ENCODE peak calls at places on chromosomes 3 and 15, in eight cellular contexts. One of them, this sample, is unnamed.

GRCh38 chr3:65039754-65040210 is 352.0 kb upstream of the ADAMTS9 start:
- DNase-seq in upper lobe of left lung: no peak
- DNase-seq in GM12865: no peak
- DNase-seq in kidney epithelial cell: peak
- DNase-seq in PC-9: peak
- DNase-seq in type B pancreatic cell: no peak
- DNase-seq in endothelial cell: no peak
- DNase-seq in foreskin fibroblast: peak
- DNase-seq in this sample: no peak

GRCh38 chr3:14758893-14759292 is 59.9 kb upstream of the FGD5 start:
- DNase-seq in upper lobe of left lung: no peak
- DNase-seq in GM12865: no peak
- DNase-seq in kidney epithelial cell: no peak
- DNase-seq in PC-9: no peak
- DNase-seq in type B pancreatic cell: no peak
- DNase-seq in endothelial cell: no peak
- DNase-seq in foreskin fibroblast: no peak
- DNase-seq in this sample: no peak

GRCh38 chr3:170323371-170323770 is 34.1 kb upstream of the SKIL start:
- DNase-seq in upper lobe of left lung: no peak
- DNase-seq in GM12865: no peak
- DNase-seq in kidney epithelial cell: no peak
- DNase-seq in PC-9: no peak
- DNase-seq in type B pancreatic cell: no peak
- DNase-seq in endothelial cell: no peak
- DNase-seq in foreskin fibroblast: no peak
- DNase-seq in this sample: peak

GRCh38 chr3:101809178-101810022 is 30.4 kb downstream of the NXPE3 start:
- DNase-seq in upper lobe of left lung: no peak
- DNase-seq in GM12865: peak
- DNase-seq in kidney epithelial cell: no peak
- DNase-seq in PC-9: peak
- DNase-seq in type B pancreatic cell: no peak
- DNase-seq in endothelial cell: peak
- DNase-seq in foreskin fibroblast: peak
- DNase-seq in this sample: no peak

GRCh38 chr3:38227989-38228388 is 37.6 kb upstream of the SLC22A13 start:
- DNase-seq in upper lobe of left lung: no peak
- DNase-seq in GM12865: no peak
- DNase-seq in kidney epithelial cell: no peak
- DNase-seq in PC-9: no peak
- DNase-seq in type B pancreatic cell: no peak
- DNase-seq in endothelial cell: no peak
- DNase-seq in foreskin fibroblast: peak
- DNase-seq in this sample: no peak

GRCh38 chr3:8734137-8734878 is 706 bp downstream of the CAV3 start:
- DNase-seq in upper lobe of left lung: peak
- DNase-seq in GM12865: no peak
- DNase-seq in kidney epithelial cell: no peak
- DNase-seq in PC-9: peak
- DNase-seq in type B pancreatic cell: peak
- DNase-seq in endothelial cell: no peak
- DNase-seq in foreskin fibroblast: no peak
- DNase-seq in this sample: no peak

GRCh38 chr15:92494791-92495190 is 101.1 kb downstream of the ST8SIA2 start:
- DNase-seq in upper lobe of left lung: no peak
- DNase-seq in GM12865: no peak
- DNase-seq in kidney epithelial cell: no peak
- DNase-seq in PC-9: no peak
- DNase-seq in type B pancreatic cell: no peak
- DNase-seq in endothelial cell: no peak
- DNase-seq in foreskin fibroblast: no peak
- DNase-seq in this sample: no peak

GRCh38 chr3:120855665-120856437 is 52.2 kb upstream of the STXBP5L start:
- DNase-seq in upper lobe of left lung: peak
- DNase-seq in GM12865: no peak
- DNase-seq in kidney epithelial cell: peak
- DNase-seq in PC-9: no peak
- DNase-seq in type B pancreatic cell: no peak
- DNase-seq in endothelial cell: no peak
- DNase-seq in foreskin fibroblast: no peak
- DNase-seq in this sample: no peak

GRCh38 chr15:61344293-61344692 is 115.2 kb upstream of the RORA start:
- DNase-seq in upper lobe of left lung: no peak
- DNase-seq in GM12865: no peak
- DNase-seq in kidney epithelial cell: no peak
- DNase-seq in PC-9: no peak
- DNase-seq in type B pancreatic cell: no peak
- DNase-seq in endothelial cell: no peak
- DNase-seq in foreskin fibroblast: no peak
- DNase-seq in this sample: no peak

GRCh38 chr3:183490653-183491052 is 62.2 kb upstream of the MCF2L2 start:
- DNase-seq in upper lobe of left lung: no peak
- DNase-seq in GM12865: no peak
- DNase-seq in kidney epithelial cell: peak
- DNase-seq in PC-9: peak
- DNase-seq in type B pancreatic cell: peak
- DNase-seq in endothelial cell: peak
- DNase-seq in foreskin fibroblast: no peak
- DNase-seq in this sample: no peak

GRCh38 chr3:15324335-15324734 is 8.1 kb downstream of the SH3BP5 start:
- DNase-seq in upper lobe of left lung: no peak
- DNase-seq in GM12865: no peak
- DNase-seq in kidney epithelial cell: no peak
- DNase-seq in PC-9: no peak
- DNase-seq in type B pancreatic cell: no peak
- DNase-seq in endothelial cell: no peak
- DNase-seq in foreskin fibroblast: peak
- DNase-seq in this sample: no peak

GRCh38 chr15:26890988-26891387 is 24.1 kb downstream of the GABRA5 start:
- DNase-seq in upper lobe of left lung: no peak
- DNase-seq in GM12865: no peak
- DNase-seq in kidney epithelial cell: no peak
- DNase-seq in PC-9: no peak
- DNase-seq in type B pancreatic cell: no peak
- DNase-seq in endothelial cell: no peak
- DNase-seq in foreskin fibroblast: no peak
- DNase-seq in this sample: no peak

GRCh38 chr3:151306168-151306810 is 10.3 kb downstream of the GPR87 start:
- DNase-seq in upper lobe of left lung: no peak
- DNase-seq in GM12865: no peak
- DNase-seq in kidney epithelial cell: no peak
- DNase-seq in PC-9: no peak
- DNase-seq in type B pancreatic cell: no peak
- DNase-seq in endothelial cell: no peak
- DNase-seq in foreskin fibroblast: no peak
- DNase-seq in this sample: no peak

GRCh38 chr15:100947760-100948429 is 28.7 kb downstream of the LRRK1 start:
- DNase-seq in upper lobe of left lung: no peak
- DNase-seq in GM12865: peak
- DNase-seq in kidney epithelial cell: no peak
- DNase-seq in PC-9: no peak
- DNase-seq in type B pancreatic cell: no peak
- DNase-seq in endothelial cell: no peak
- DNase-seq in foreskin fibroblast: no peak
- DNase-seq in this sample: no peak

GRCh38 chr3:185750015-185750414 is 74.8 kb downstream of the IGF2BP2 start:
- DNase-seq in upper lobe of left lung: no peak
- DNase-seq in GM12865: no peak
- DNase-seq in kidney epithelial cell: no peak
- DNase-seq in PC-9: no peak
- DNase-seq in type B pancreatic cell: no peak
- DNase-seq in endothelial cell: no peak
- DNase-seq in foreskin fibroblast: no peak
- DNase-seq in this sample: no peak

GRCh38 chr15:75685195-75685594 is 27.5 kb downstream of the CSPG4 start:
- DNase-seq in upper lobe of left lung: peak
- DNase-seq in GM12865: no peak
- DNase-seq in kidney epithelial cell: no peak
- DNase-seq in PC-9: no peak
- DNase-seq in type B pancreatic cell: no peak
- DNase-seq in endothelial cell: no peak
- DNase-seq in foreskin fibroblast: no peak
- DNase-seq in this sample: no peak

DNA sequence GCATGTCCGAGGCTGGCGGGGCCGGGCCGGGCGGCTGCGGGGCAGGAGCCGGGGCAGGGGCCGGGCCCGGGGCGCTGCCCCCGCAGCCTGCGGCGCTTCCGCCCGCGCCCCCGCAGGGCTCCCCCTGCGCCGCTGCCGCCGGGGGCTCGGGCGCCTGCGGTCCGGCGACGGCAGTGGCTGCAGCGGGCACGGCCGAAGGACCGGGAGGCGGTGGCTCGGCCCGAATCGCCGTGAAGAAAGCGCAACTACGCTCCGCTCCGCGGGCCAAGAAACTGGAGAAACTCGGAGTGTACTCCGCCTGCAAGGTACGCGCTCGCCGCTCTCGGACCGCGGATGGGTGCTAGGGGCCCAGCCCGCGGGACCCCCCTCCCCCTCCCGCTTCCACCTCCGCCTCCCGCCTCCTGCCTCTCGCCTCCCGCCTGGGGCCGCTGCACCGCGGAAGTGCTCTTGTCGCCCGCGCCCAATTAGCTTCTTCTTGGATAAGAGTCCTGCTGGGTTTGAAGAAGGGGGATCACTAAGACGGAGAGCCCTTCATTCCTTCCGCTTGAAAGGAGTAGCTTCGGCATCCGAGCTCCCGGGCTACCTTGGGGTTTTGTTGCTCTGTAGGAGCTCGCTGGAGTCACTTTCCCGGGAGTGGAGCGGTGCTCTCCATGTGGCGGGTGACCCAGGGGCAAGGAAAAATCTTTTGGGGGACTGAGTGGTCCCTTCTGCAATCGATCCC is 390 bp downstream of the KAT2B start:
- DNase-seq in upper lobe of left lung: peak
- DNase-seq in GM12865: peak
- DNase-seq in kidney epithelial cell: no peak
- DNase-seq in PC-9: peak
- DNase-seq in type B pancreatic cell: peak
- DNase-seq in endothelial cell: peak
- DNase-seq in foreskin fibroblast: peak
- DNase-seq in this sample: peak
- TF ChIP-seq CTCF in upper lobe of left lung: no peak
- TF ChIP-seq CTCF in GM12865: peak
- TF ChIP-seq CTCF in kidney epithelial cell: peak
- TF ChIP-seq CTCF in PC-9: no peak
- TF ChIP-seq CTCF in type B pancreatic cell: no peak
- TF ChIP-seq CTCF in endothelial cell: no peak
- TF ChIP-seq CTCF in foreskin fibroblast: peak
- TF ChIP-seq CTCF in this sample: no peak

GRCh38 chr3:141735176-141735575 is 2.9 kb upstream of the RNF7 start:
- DNase-seq in upper lobe of left lung: no peak
- DNase-seq in GM12865: no peak
- DNase-seq in kidney epithelial cell: no peak
- DNase-seq in PC-9: no peak
- DNase-seq in type B pancreatic cell: no peak
- DNase-seq in endothelial cell: no peak
- DNase-seq in foreskin fibroblast: no peak
- DNase-seq in this sample: no peak

GRCh38 chr3:141726483-141726882 is 11.6 kb upstream of the RNF7 start:
- DNase-seq in upper lobe of left lung: no peak
- DNase-seq in GM12865: no peak
- DNase-seq in kidney epithelial cell: no peak
- DNase-seq in PC-9: no peak
- DNase-seq in type B pancreatic cell: no peak
- DNase-seq in endothelial cell: no peak
- DNase-seq in foreskin fibroblast: no peak
- DNase-seq in this sample: no peak

GRCh38 chr3:141728355-141728892 is 9.7 kb upstream of the RNF7 start:
- DNase-seq in upper lobe of left lung: no peak
- DNase-seq in GM12865: no peak
- DNase-seq in kidney epithelial cell: no peak
- DNase-seq in PC-9: no peak
- DNase-seq in type B pancreatic cell: no peak
- DNase-seq in endothelial cell: no peak
- DNase-seq in foreskin fibroblast: no peak
- DNase-seq in this sample: no peak

GRCh38 chr3:141729240-141729639 is 8.9 kb upstream of the RNF7 start:
- DNase-seq in upper lobe of left lung: no peak
- DNase-seq in GM12865: no peak
- DNase-seq in kidney epithelial cell: no peak
- DNase-seq in PC-9: no peak
- DNase-seq in type B pancreatic cell: no peak
- DNase-seq in endothelial cell: no peak
- DNase-seq in foreskin fibroblast: no peak
- DNase-seq in this sample: no peak
- TF ChIP-seq CTCF in upper lobe of left lung: no peak
- TF ChIP-seq CTCF in GM12865: peak
- TF ChIP-seq CTCF in kidney epithelial cell: no peak
- TF ChIP-seq CTCF in PC-9: no peak
- TF ChIP-seq CTCF in type B pancreatic cell: no peak
- TF ChIP-seq CTCF in endothelial cell: no peak
- TF ChIP-seq CTCF in foreskin fibroblast: no peak
- TF ChIP-seq CTCF in this sample: no peak

GRCh38 chr15:39770748-39771689 is 11.6 kb downstream of the FSIP1 start:
- DNase-seq in upper lobe of left lung: no peak
- DNase-seq in GM12865: no peak
- DNase-seq in kidney epithelial cell: no peak
- DNase-seq in PC-9: no peak
- DNase-seq in type B pancreatic cell: no peak
- DNase-seq in endothelial cell: no peak
- DNase-seq in foreskin fibroblast: peak
- DNase-seq in this sample: no peak
- TF ChIP-seq CTCF in upper lobe of left lung: no peak
- TF ChIP-seq CTCF in GM12865: no peak
- TF ChIP-seq CTCF in kidney epithelial cell: no peak
- TF ChIP-seq CTCF in PC-9: no peak
- TF ChIP-seq CTCF in type B pancreatic cell: no peak
- TF ChIP-seq CTCF in endothelial cell: no peak
- TF ChIP-seq CTCF in foreskin fibroblast: no peak
- TF ChIP-seq CTCF in this sample: no peak

GRCh38 chr15:31867536-31868442 is 162.5 kb upstream of the CHRNA7 start:
- DNase-seq in upper lobe of left lung: peak
- DNase-seq in GM12865: peak
- DNase-seq in kidney epithelial cell: no peak
- DNase-seq in PC-9: peak
- DNase-seq in type B pancreatic cell: no peak
- DNase-seq in endothelial cell: peak
- DNase-seq in foreskin fibroblast: peak
- DNase-seq in this sample: no peak

GRCh38 chr15:31871887-31872281 is 158.4 kb upstream of the CHRNA7 start:
- DNase-seq in upper lobe of left lung: no peak
- DNase-seq in GM12865: no peak
- DNase-seq in kidney epithelial cell: no peak
- DNase-seq in PC-9: no peak
- DNase-seq in type B pancreatic cell: no peak
- DNase-seq in endothelial cell: no peak
- DNase-seq in foreskin fibroblast: no peak
- DNase-seq in this sample: no peak

GRCh38 chr15:31869640-31870335 is 160.5 kb upstream of the CHRNA7 start:
- DNase-seq in upper lobe of left lung: peak
- DNase-seq in GM12865: no peak
- DNase-seq in kidney epithelial cell: no peak
- DNase-seq in PC-9: no peak
- DNase-seq in type B pancreatic cell: no peak
- DNase-seq in endothelial cell: peak
- DNase-seq in foreskin fibroblast: peak
- DNase-seq in this sample: no peak

GRCh38 chr15:31870336-31871158 is 159.8 kb upstream of the CHRNA7 start:
- DNase-seq in upper lobe of left lung: peak
- DNase-seq in GM12865: peak
- DNase-seq in kidney epithelial cell: peak
- DNase-seq in PC-9: peak
- DNase-seq in type B pancreatic cell: peak
- DNase-seq in endothelial cell: peak
- DNase-seq in foreskin fibroblast: peak
- DNase-seq in this sample: peak

GRCh38 chr15:31871159-31871886 is 159.0 kb upstream of the CHRNA7 start:
- DNase-seq in upper lobe of left lung: no peak
- DNase-seq in GM12865: peak
- DNase-seq in kidney epithelial cell: no peak
- DNase-seq in PC-9: no peak
- DNase-seq in type B pancreatic cell: no peak
- DNase-seq in endothelial cell: no peak
- DNase-seq in foreskin fibroblast: no peak
- DNase-seq in this sample: no peak
- TF ChIP-seq CTCF in upper lobe of left lung: no peak
- TF ChIP-seq CTCF in GM12865: no peak
- TF ChIP-seq CTCF in kidney epithelial cell: no peak
- TF ChIP-seq CTCF in PC-9: no peak
- TF ChIP-seq CTCF in type B pancreatic cell: peak
- TF ChIP-seq CTCF in endothelial cell: no peak
- TF ChIP-seq CTCF in foreskin fibroblast: no peak
- TF ChIP-seq CTCF in this sample: no peak